ENCODE peak calls at places on chromosome 15, in nine cellular contexts. One of them, this sample, is unnamed.

GRCh38 chr15:88256261-88257230 is at the start of gene NTRK3:
- DNase-seq in SW480: no peak
- DNase-seq in ELR: peak
- DNase-seq in AG04450: no peak
- DNase-seq in naive thymus-derived CD8-positive, alpha-beta T cell: no peak
- DNase-seq in T1000: peak
- DNase-seq in head of caudate nucleus: peak
- DNase-seq in left cardiac atrium: no peak
- DNase-seq in foreskin melanocyte: no peak
- DNase-seq in this sample: no peak

GRCh38 chr15:28075482-28076029 is 23.6 kb downstream of the OCA2 start:
- DNase-seq in T1000: no peak
- DNase-seq in foreskin melanocyte: peak
- DNase-seq in left cardiac atrium: no peak
- DNase-seq in ELR: no peak
- DNase-seq in naive thymus-derived CD8-positive, alpha-beta T cell: no peak
- DNase-seq in AG04450: no peak
- DNase-seq in SW480: no peak
- DNase-seq in head of caudate nucleus: no peak
- DNase-seq in this sample: no peak

GRCh38 chr15:93866441-93866840 is 364.9 kb upstream of the MCTP2 start:
- DNase-seq in foreskin melanocyte: no peak
- DNase-seq in head of caudate nucleus: no peak
- DNase-seq in SW480: no peak
- DNase-seq in AG04450: no peak
- DNase-seq in left cardiac atrium: no peak
- DNase-seq in T1000: no peak
- DNase-seq in ELR: no peak
- DNase-seq in naive thymus-derived CD8-positive, alpha-beta T cell: no peak
- DNase-seq in this sample: no peak

GRCh38 chr15:78996876-78997275 is 52.0 kb upstream of the CTSH start:
- DNase-seq in AG04450: no peak
- DNase-seq in ELR: peak
- DNase-seq in foreskin melanocyte: no peak
- DNase-seq in T1000: no peak
- DNase-seq in SW480: peak
- DNase-seq in head of caudate nucleus: no peak
- DNase-seq in naive thymus-derived CD8-positive, alpha-beta T cell: peak
- DNase-seq in left cardiac atrium: no peak
- DNase-seq in this sample: no peak

GRCh38 chr15:62223020-62223419 is 57.9 kb upstream of the C2CD4B start:
- DNase-seq in naive thymus-derived CD8-positive, alpha-beta T cell: no peak
- DNase-seq in AG04450: no peak
- DNase-seq in SW480: no peak
- DNase-seq in ELR: no peak
- DNase-seq in left cardiac atrium: no peak
- DNase-seq in foreskin melanocyte: no peak
- DNase-seq in head of caudate nucleus: no peak
- DNase-seq in T1000: no peak
- DNase-seq in this sample: no peak

GRCh38 chr15:60408438-60409105 is 10.8 kb upstream of the ANXA2 start:
- DNase-seq in head of caudate nucleus: no peak
- DNase-seq in SW480: peak
- DNase-seq in ELR: peak
- DNase-seq in AG04450: no peak
- DNase-seq in T1000: no peak
- DNase-seq in left cardiac atrium: no peak
- DNase-seq in naive thymus-derived CD8-positive, alpha-beta T cell: no peak
- DNase-seq in foreskin melanocyte: no peak
- DNase-seq in this sample: no peak

GRCh38 chr15:75989045-75989444 is 23.2 kb downstream of the NRG4 start:
- DNase-seq in T1000: no peak
- DNase-seq in left cardiac atrium: no peak
- DNase-seq in foreskin melanocyte: no peak
- DNase-seq in head of caudate nucleus: no peak
- DNase-seq in AG04450: no peak
- DNase-seq in SW480: no peak
- DNase-seq in ELR: no peak
- DNase-seq in naive thymus-derived CD8-positive, alpha-beta T cell: no peak
- DNase-seq in this sample: no peak

GRCh38 chr15:35458176-35458856 is 87.6 kb downstream of the DPH6 start:
- DNase-seq in SW480: no peak
- DNase-seq in AG04450: no peak
- DNase-seq in left cardiac atrium: no peak
- DNase-seq in T1000: no peak
- DNase-seq in foreskin melanocyte: no peak
- DNase-seq in head of caudate nucleus: no peak
- DNase-seq in naive thymus-derived CD8-positive, alpha-beta T cell: no peak
- DNase-seq in ELR: peak
- DNase-seq in this sample: no peak

GRCh38 chr15:76678766-76679165 is 226.4 kb downstream of the SCAPER start:
- DNase-seq in AG04450: no peak
- DNase-seq in left cardiac atrium: no peak
- DNase-seq in SW480: no peak
- DNase-seq in T1000: no peak
- DNase-seq in naive thymus-derived CD8-positive, alpha-beta T cell: no peak
- DNase-seq in foreskin melanocyte: no peak
- DNase-seq in head of caudate nucleus: no peak
- DNase-seq in ELR: peak
- DNase-seq in this sample: no peak

GRCh38 chr15:63973212-63974009 is 72.9 kb downstream of the DAPK2 start:
- DNase-seq in left cardiac atrium: no peak
- DNase-seq in T1000: no peak
- DNase-seq in AG04450: no peak
- DNase-seq in foreskin melanocyte: no peak
- DNase-seq in ELR: no peak
- DNase-seq in SW480: no peak
- DNase-seq in naive thymus-derived CD8-positive, alpha-beta T cell: no peak
- DNase-seq in head of caudate nucleus: no peak
- DNase-seq in this sample: no peak

GRCh38 chr15:25901841-25902610 is 38.9 kb upstream of the ATP10A start:
- DNase-seq in SW480: no peak
- DNase-seq in naive thymus-derived CD8-positive, alpha-beta T cell: no peak
- DNase-seq in left cardiac atrium: no peak
- DNase-seq in head of caudate nucleus: no peak
- DNase-seq in ELR: no peak
- DNase-seq in T1000: no peak
- DNase-seq in AG04450: no peak
- DNase-seq in foreskin melanocyte: peak
- DNase-seq in this sample: no peak

GRCh38 chr15:89822951-89823701 is 8.5 kb upstream of the ANPEP start:
- DNase-seq in left cardiac atrium: no peak
- DNase-seq in AG04450: no peak
- DNase-seq in ELR: peak
- DNase-seq in T1000: no peak
- DNase-seq in naive thymus-derived CD8-positive, alpha-beta T cell: no peak
- DNase-seq in SW480: peak
- DNase-seq in head of caudate nucleus: no peak
- DNase-seq in foreskin melanocyte: no peak
- DNase-seq in this sample: no peak

GRCh38 chr15:82066455-82066854 is 20.6 kb upstream of the MEX3B start:
- DNase-seq in ELR: no peak
- DNase-seq in naive thymus-derived CD8-positive, alpha-beta T cell: no peak
- DNase-seq in foreskin melanocyte: no peak
- DNase-seq in T1000: no peak
- DNase-seq in SW480: no peak
- DNase-seq in left cardiac atrium: no peak
- DNase-seq in head of caudate nucleus: no peak
- DNase-seq in AG04450: no peak
- DNase-seq in this sample: no peak

GRCh38 chr15:46955576-46955975 is 761.7 kb upstream of the SEMA6D start:
- DNase-seq in T1000: no peak
- DNase-seq in left cardiac atrium: no peak
- DNase-seq in SW480: no peak
- DNase-seq in AG04450: no peak
- DNase-seq in naive thymus-derived CD8-positive, alpha-beta T cell: no peak
- DNase-seq in head of caudate nucleus: no peak
- DNase-seq in ELR: no peak
- DNase-seq in foreskin melanocyte: no peak
- DNase-seq in this sample: no peak

GRCh38 chr15:88915354-88915753 is 2.2 kb upstream of the MFGE8 start:
- DNase-seq in naive thymus-derived CD8-positive, alpha-beta T cell: no peak
- DNase-seq in left cardiac atrium: no peak
- DNase-seq in T1000: no peak
- DNase-seq in AG04450: no peak
- DNase-seq in foreskin melanocyte: no peak
- DNase-seq in SW480: no peak
- DNase-seq in head of caudate nucleus: no peak
- DNase-seq in ELR: no peak
- DNase-seq in this sample: no peak

GRCh38 chr15:83278191-83278590 is 6.3 kb downstream of the BNC1 start:
- DNase-seq in T1000: no peak
- DNase-seq in naive thymus-derived CD8-positive, alpha-beta T cell: no peak
- DNase-seq in foreskin melanocyte: no peak
- DNase-seq in SW480: no peak
- DNase-seq in ELR: peak
- DNase-seq in head of caudate nucleus: no peak
- DNase-seq in AG04450: no peak
- DNase-seq in left cardiac atrium: no peak
- DNase-seq in this sample: no peak

GRCh38 chr15:93233710-93234109 is 144.7 kb upstream of the RGMA start:
- DNase-seq in AG04450: no peak
- DNase-seq in foreskin melanocyte: no peak
- DNase-seq in left cardiac atrium: no peak
- DNase-seq in naive thymus-derived CD8-positive, alpha-beta T cell: no peak
- DNase-seq in T1000: no peak
- DNase-seq in SW480: no peak
- DNase-seq in ELR: no peak
- DNase-seq in head of caudate nucleus: no peak
- DNase-seq in this sample: no peak

GRCh38 chr15:66594836-66595235 is 29.0 kb upstream of the LCTL start:
- DNase-seq in left cardiac atrium: no peak
- DNase-seq in AG04450: no peak
- DNase-seq in head of caudate nucleus: no peak
- DNase-seq in ELR: no peak
- DNase-seq in SW480: no peak
- DNase-seq in foreskin melanocyte: no peak
- DNase-seq in naive thymus-derived CD8-positive, alpha-beta T cell: peak
- DNase-seq in T1000: no peak
- DNase-seq in this sample: no peak

GRCh38 chr15:96524676-96525417 is 194.3 kb downstream of the NR2F2 start:
- DNase-seq in ELR: no peak
- DNase-seq in T1000: no peak
- DNase-seq in foreskin melanocyte: no peak
- DNase-seq in SW480: no peak
- DNase-seq in naive thymus-derived CD8-positive, alpha-beta T cell: no peak
- DNase-seq in AG04450: no peak
- DNase-seq in left cardiac atrium: no peak
- DNase-seq in head of caudate nucleus: no peak
- DNase-seq in this sample: no peak

GRCh38 chr15:28125673-28126651 is 26.8 kb upstream of the OCA2 start:
- DNase-seq in AG04450: peak
- DNase-seq in T1000: no peak
- DNase-seq in naive thymus-derived CD8-positive, alpha-beta T cell: no peak
- DNase-seq in left cardiac atrium: no peak
- DNase-seq in ELR: peak
- DNase-seq in SW480: peak
- DNase-seq in head of caudate nucleus: peak
- DNase-seq in foreskin melanocyte: no peak
- DNase-seq in this sample: no peak

GRCh38 chr15:39198044-39198625 is 382.7 kb upstream of the THBS1 start:
- DNase-seq in T1000: no peak
- DNase-seq in foreskin melanocyte: no peak
- DNase-seq in left cardiac atrium: no peak
- DNase-seq in SW480: no peak
- DNase-seq in ELR: no peak
- DNase-seq in head of caudate nucleus: no peak
- DNase-seq in AG04450: no peak
- DNase-seq in naive thymus-derived CD8-positive, alpha-beta T cell: no peak
- DNase-seq in this sample: no peak

GRCh38 chr15:99686290-99686689 is 46.9 kb downstream of the LYSMD4 start:
- DNase-seq in foreskin melanocyte: no peak
- DNase-seq in left cardiac atrium: no peak
- DNase-seq in T1000: no peak
- DNase-seq in AG04450: no peak
- DNase-seq in SW480: no peak
- DNase-seq in naive thymus-derived CD8-positive, alpha-beta T cell: no peak
- DNase-seq in head of caudate nucleus: no peak
- DNase-seq in ELR: no peak
- DNase-seq in this sample: no peak

GRCh38 chr15:79849789-79850188 is 47.0 kb downstream of the MTHFS start:
- DNase-seq in left cardiac atrium: no peak
- DNase-seq in T1000: no peak
- DNase-seq in SW480: no peak
- DNase-seq in foreskin melanocyte: peak
- DNase-seq in head of caudate nucleus: peak
- DNase-seq in naive thymus-derived CD8-positive, alpha-beta T cell: no peak
- DNase-seq in AG04450: no peak
- DNase-seq in ELR: peak
- DNase-seq in this sample: no peak

GRCh38 chr15:58547628-58548307 is 116.0 kb downstream of the LIPC start:
- DNase-seq in head of caudate nucleus: no peak
- DNase-seq in ELR: peak
- DNase-seq in AG04450: no peak
- DNase-seq in foreskin melanocyte: no peak
- DNase-seq in SW480: no peak
- DNase-seq in left cardiac atrium: no peak
- DNase-seq in T1000: no peak
- DNase-seq in naive thymus-derived CD8-positive, alpha-beta T cell: no peak
- DNase-seq in this sample: no peak

GRCh38 chr15:59369597-59369996 is 3.1 kb downstream of the MYO1E start:
- DNase-seq in SW480: no peak
- DNase-seq in naive thymus-derived CD8-positive, alpha-beta T cell: no peak
- DNase-seq in foreskin melanocyte: no peak
- DNase-seq in T1000: no peak
- DNase-seq in left cardiac atrium: no peak
- DNase-seq in AG04450: no peak
- DNase-seq in head of caudate nucleus: no peak
- DNase-seq in ELR: peak
- DNase-seq in this sample: no peak

GRCh38 chr15:76328106-76328696 is 8.4 kb upstream of the ISL2 start:
- DNase-seq in foreskin melanocyte: no peak
- DNase-seq in T1000: no peak
- DNase-seq in left cardiac atrium: no peak
- DNase-seq in ELR: no peak
- DNase-seq in SW480: no peak
- DNase-seq in AG04450: no peak
- DNase-seq in head of caudate nucleus: no peak
- DNase-seq in naive thymus-derived CD8-positive, alpha-beta T cell: no peak
- DNase-seq in this sample: no peak

GRCh38 chr15:58212909-58213526 is 74.8 kb downstream of the AQP9 start:
- DNase-seq in head of caudate nucleus: peak
- DNase-seq in SW480: no peak
- DNase-seq in naive thymus-derived CD8-positive, alpha-beta T cell: no peak
- DNase-seq in AG04450: no peak
- DNase-seq in ELR: peak
- DNase-seq in foreskin melanocyte: peak
- DNase-seq in left cardiac atrium: no peak
- DNase-seq in T1000: no peak
- DNase-seq in this sample: no peak

This sample was measured in left ventricle myocardium superior.